ENCODE peak calls at places on chromosomes 2 and 18, in ten cellular contexts. D is NCI-H1105; W is mucosa of gallbladder; K is EH; C is head of caudate nucleus; Q is Peyer's patch; O is naive thymus-derived CD8-positive, alpha-beta T cell; G is OCI-LY7; T is glomerular endothelial cell; N is retina. Z is an unnamed sample.

GRCh38 chr2:86476918-86477317 is 35.7 kb downstream of the KDM3A start:
- DNase-seq in D (no peak), W (no peak), K (no peak), C (no peak), Q (no peak), O (no peak), G (no peak), T (no peak), N (no peak), Z (no peak)

GRCh38 chr2:128745946-128746345 is 427.3 kb upstream of the HS6ST1 start:
- DNase-seq in D (no peak), W (no peak), K (no peak), C (no peak), Q (no peak), O (no peak), G (no peak), T (no peak), N (no peak), Z (no peak)

GRCh38 chr2:235567842-235568241 is 74.0 kb downstream of the AGAP1 start:
- DNase-seq in D (no peak), W (no peak), K (no peak), C (no peak), Q (no peak), O (no peak), G (no peak), T (no peak), N (no peak), Z (no peak)

GRCh38 chr2:233037078-233037477 is 4.6 kb downstream of the NEU2 start:
- DNase-seq in D (no peak), W (no peak), K (peak; percentile 67), C (no peak), Q (no peak), O (no peak), G (no peak), T (no peak), N (no peak), Z (no peak)

GRCh38 chr2:70672990-70673647 is 94.9 kb downstream of the ADD2 start:
- DNase-seq in D (no peak), W (no peak), K (no peak), C (no peak), Q (no peak), O (no peak), G (no peak), T (no peak), N (no peak), Z (no peak)

GRCh38 chr2:201320701-201321100 is 36.4 kb downstream of the FLACC1 start:
- DNase-seq in D (no peak), W (no peak), K (no peak), C (no peak), Q (no peak), O (no peak), G (no peak), T (no peak), N (no peak), Z (no peak)

GRCh38 chr2:10717630-10718029 is 3.8 kb upstream of the ATP6V1C2 start:
- DNase-seq in D (no peak), W (peak; percentile 18), K (peak; percentile 78), C (no peak), Q (no peak), O (no peak), G (no peak), T (peak; percentile 56), N (no peak), Z (no peak)

GRCh38 chr18:61379827-61380226 is 46.6 kb downstream of the CDH20 start:
- DNase-seq in D (no peak), W (no peak), K (no peak), C (no peak), Q (no peak), O (no peak), G (no peak), T (no peak), N (no peak), Z (no peak)

GRCh38 chr2:212843409-212844199 is 305.0 kb upstream of the ERBB4 start:
- DNase-seq in D (no peak), W (no peak), K (peak; percentile 91), C (no peak), Q (no peak), O (no peak), G (no peak), T (peak; percentile 57), N (no peak), Z (no peak)

GRCh38 chr2:100819365-100820345 is at the start of gene NPAS2:
- DNase-seq in D (no peak), W (no peak), K (peak; percentile 63), C (no peak), Q (peak; percentile 71), O (peak; percentile 16), G (no peak), T (no peak), N (peak; percentile 38), Z (no peak)

GRCh38 chr2:118086024-118086633 is 2.1 kb upstream of the INSIG2 start:
- DNase-seq in D (no peak), W (no peak), K (no peak), C (no peak), Q (no peak), O (no peak), G (no peak), T (no peak), N (no peak), Z (no peak)

GRCh38 chr18:2880473-2880872 is 33.7 kb downstream of the EMILIN2 start:
- DNase-seq in D (no peak), W (no peak), K (no peak), C (no peak), Q (no peak), O (no peak), G (no peak), T (no peak), N (no peak), Z (no peak)

GRCh38 chr2:100813527-100813926 is 6.4 kb upstream of the NPAS2 start:
- DNase-seq in D (no peak), W (no peak), K (peak; percentile 78), C (no peak), Q (no peak), O (no peak), G (no peak), T (peak; percentile 52), N (no peak), Z (no peak)

GRCh38 chr2:150136407-150136806 is 351.1 kb downstream of the RND3 start:
- DNase-seq in D (no peak), W (no peak), K (no peak), C (no peak), Q (no peak), O (no peak), G (no peak), T (no peak), N (no peak), Z (no peak)

GRCh38 chr18:45825258-45825744 is at the start of gene SIGLEC15:
- DNase-seq in D (no peak), W (no peak), K (no peak), C (no peak), Q (no peak), O (no peak), G (no peak), T (no peak), N (no peak), Z (no peak)

GRCh38 chr2:128930101-128930500 is 611.4 kb upstream of the HS6ST1 start:
- DNase-seq in D (no peak), W (no peak), K (no peak), C (no peak), Q (no peak), O (no peak), G (no peak), T (no peak), N (no peak), Z (no peak)

GRCh38 chr2:133936601-133937000 is 317.3 kb upstream of the MGAT5 start:
- DNase-seq in D (no peak), W (no peak), K (peak; percentile 39), C (no peak), Q (no peak), O (no peak), G (no peak), T (no peak), N (no peak), Z (no peak)

GRCh38 chr2:48844418-48845155 is 89.1 kb upstream of the LHCGR start:
- DNase-seq in D (no peak), W (no peak), K (peak; percentile 49), C (no peak), Q (no peak), O (no peak), G (no peak), T (no peak), N (no peak), Z (no peak)